ENCODE peak calls at places on chromosomes 2 and 18, in four cellular contexts. One of them, this sample, is unnamed.

GRCh38 chr2:101704046-101704466 is 6.5 kb downstream of the MAP4K4 start:
- DNase-seq in activated CD8-positive, alpha-beta memory T cell treated with anti-CD3 and anti-CD28 coated beads for 48 hours: no peak
- DNase-seq in GM04504: peak; percentile 78
- DNase-seq in lower lobe of right lung: no peak
- DNase-seq in this sample: peak; percentile 66

GRCh38 chr2:221999702-222000101 is 299.1 kb downstream of the PAX3 start:
- DNase-seq in GM04504: peak; percentile 11
- DNase-seq in lower lobe of right lung: no peak
- DNase-seq in activated CD8-positive, alpha-beta memory T cell treated with anti-CD3 and anti-CD28 coated beads for 48 hours: no peak
- DNase-seq in this sample: peak; percentile 67

GRCh38 chr2:69683170-69683971 is 39.8 kb upstream of the AAK1 start:
- DNase-seq in GM04504: peak; percentile 46
- DNase-seq in lower lobe of right lung: no peak
- DNase-seq in activated CD8-positive, alpha-beta memory T cell treated with anti-CD3 and anti-CD28 coated beads for 48 hours: no peak
- DNase-seq in this sample: peak; percentile 61

GRCh38 chr2:231115651-231116050 is 9.2 kb downstream of the HTR2B start:
- DNase-seq in activated CD8-positive, alpha-beta memory T cell treated with anti-CD3 and anti-CD28 coated beads for 48 hours: no peak
- DNase-seq in GM04504: no peak
- DNase-seq in lower lobe of right lung: no peak
- DNase-seq in this sample: no peak

GRCh38 chr2:173048901-173049661 is 26.6 kb upstream of the MAP3K20 start:
- DNase-seq in GM04504: peak; percentile 93
- DNase-seq in lower lobe of right lung: no peak
- DNase-seq in activated CD8-positive, alpha-beta memory T cell treated with anti-CD3 and anti-CD28 coated beads for 48 hours: peak; percentile 12
- DNase-seq in this sample: peak; percentile 90

GRCh38 chr2:8849322-8849721 is 11.9 kb upstream of the KIDINS220 start:
- DNase-seq in lower lobe of right lung: no peak
- DNase-seq in activated CD8-positive, alpha-beta memory T cell treated with anti-CD3 and anti-CD28 coated beads for 48 hours: no peak
- DNase-seq in GM04504: peak; percentile 35
- DNase-seq in this sample: peak; percentile 21

GRCh38 chr2:64586883-64587481 is 62.9 kb downstream of the AFTPH start:
- DNase-seq in activated CD8-positive, alpha-beta memory T cell treated with anti-CD3 and anti-CD28 coated beads for 48 hours: no peak
- DNase-seq in GM04504: peak; percentile 40
- DNase-seq in lower lobe of right lung: no peak
- DNase-seq in this sample: peak; percentile 11

GRCh38 chr2:47221039-47221438 is 65.9 kb upstream of the STPG4 start:
- DNase-seq in GM04504: no peak
- DNase-seq in activated CD8-positive, alpha-beta memory T cell treated with anti-CD3 and anti-CD28 coated beads for 48 hours: no peak
- DNase-seq in lower lobe of right lung: no peak
- DNase-seq in this sample: peak; percentile 54

GRCh38 chr2:240925576-240926515 is 19.7 kb downstream of the CROCC2 start:
- DNase-seq in GM04504: no peak
- DNase-seq in activated CD8-positive, alpha-beta memory T cell treated with anti-CD3 and anti-CD28 coated beads for 48 hours: no peak
- DNase-seq in lower lobe of right lung: peak; percentile 44
- DNase-seq in this sample: no peak

GRCh38 chr2:7819316-7819715 is 862.5 kb upstream of the ID2 start:
- DNase-seq in activated CD8-positive, alpha-beta memory T cell treated with anti-CD3 and anti-CD28 coated beads for 48 hours: no peak
- DNase-seq in GM04504: no peak
- DNase-seq in lower lobe of right lung: no peak
- DNase-seq in this sample: no peak

GRCh38 chr18:36567800-36568199 is 261.0 kb downstream of the TPGS2 start:
- DNase-seq in lower lobe of right lung: no peak
- DNase-seq in GM04504: no peak
- DNase-seq in activated CD8-positive, alpha-beta memory T cell treated with anti-CD3 and anti-CD28 coated beads for 48 hours: no peak
- DNase-seq in this sample: no peak

GRCh38 chr2:170815746-170816498 is 765 bp upstream of the GAD1 start:
- DNase-seq in lower lobe of right lung: peak; percentile 68
- DNase-seq in GM04504: no peak
- DNase-seq in activated CD8-positive, alpha-beta memory T cell treated with anti-CD3 and anti-CD28 coated beads for 48 hours: no peak
- DNase-seq in this sample: no peak

GRCh38 chr2:144389930-144390311 is 130.0 kb downstream of the ZEB2 start:
- DNase-seq in lower lobe of right lung: no peak
- DNase-seq in GM04504: no peak
- DNase-seq in activated CD8-positive, alpha-beta memory T cell treated with anti-CD3 and anti-CD28 coated beads for 48 hours: no peak
- DNase-seq in this sample: no peak

GRCh38 chr2:167293172-167293781 is 405.0 kb downstream of the XIRP2 start:
- DNase-seq in activated CD8-positive, alpha-beta memory T cell treated with anti-CD3 and anti-CD28 coated beads for 48 hours: no peak
- DNase-seq in GM04504: no peak
- DNase-seq in lower lobe of right lung: peak; percentile 44
- DNase-seq in this sample: no peak

GRCh38 chr2:234702731-234703225 is 205.9 kb upstream of the ARL4C start:
- DNase-seq in GM04504: no peak
- DNase-seq in activated CD8-positive, alpha-beta memory T cell treated with anti-CD3 and anti-CD28 coated beads for 48 hours: no peak
- DNase-seq in lower lobe of right lung: no peak
- DNase-seq in this sample: no peak

GRCh38 chr2:210363261-210363660 is 48.3 kb upstream of the MYL1 start:
- DNase-seq in activated CD8-positive, alpha-beta memory T cell treated with anti-CD3 and anti-CD28 coated beads for 48 hours: no peak
- DNase-seq in GM04504: no peak
- DNase-seq in lower lobe of right lung: no peak
- DNase-seq in this sample: no peak

GRCh38 chr2:171383141-171383540 is 50.6 kb downstream of the METTL8 start:
- DNase-seq in GM04504: no peak
- DNase-seq in lower lobe of right lung: no peak
- DNase-seq in activated CD8-positive, alpha-beta memory T cell treated with anti-CD3 and anti-CD28 coated beads for 48 hours: no peak
- DNase-seq in this sample: no peak

GRCh38 chr18:51193621-51194287 is 3.7 kb downstream of the MEX3C start:
- DNase-seq in GM04504: no peak
- DNase-seq in lower lobe of right lung: no peak
- DNase-seq in activated CD8-positive, alpha-beta memory T cell treated with anti-CD3 and anti-CD28 coated beads for 48 hours: no peak
- DNase-seq in this sample: no peak

GRCh38 chr18:12592597-12593127 is 65.2 kb downstream of the SPIRE1 start:
- DNase-seq in activated CD8-positive, alpha-beta memory T cell treated with anti-CD3 and anti-CD28 coated beads for 48 hours: no peak
- DNase-seq in GM04504: no peak
- DNase-seq in lower lobe of right lung: no peak
- DNase-seq in this sample: no peak

GRCh38 chr2:10647886-10648605 is 41.7 kb downstream of the NOL10 start:
- DNase-seq in activated CD8-positive, alpha-beta memory T cell treated with anti-CD3 and anti-CD28 coated beads for 48 hours: no peak
- DNase-seq in lower lobe of right lung: no peak
- DNase-seq in GM04504: no peak
- DNase-seq in this sample: no peak

GRCh38 chr2:129087133-129087813 is 768.6 kb upstream of the HS6ST1 start:
- DNase-seq in GM04504: no peak
- DNase-seq in activated CD8-positive, alpha-beta memory T cell treated with anti-CD3 and anti-CD28 coated beads for 48 hours: no peak
- DNase-seq in lower lobe of right lung: no peak
- DNase-seq in this sample: no peak

GRCh38 chr2:208097801-208098200 is 26.5 kb downstream of the CRYGD start:
- DNase-seq in GM04504: no peak
- DNase-seq in activated CD8-positive, alpha-beta memory T cell treated with anti-CD3 and anti-CD28 coated beads for 48 hours: no peak
- DNase-seq in lower lobe of right lung: no peak
- DNase-seq in this sample: no peak

GRCh38 chr2:59935005-59935404 is 618.4 kb downstream of the BCL11A start:
- DNase-seq in lower lobe of right lung: no peak
- DNase-seq in activated CD8-positive, alpha-beta memory T cell treated with anti-CD3 and anti-CD28 coated beads for 48 hours: no peak
- DNase-seq in GM04504: no peak
- DNase-seq in this sample: no peak

GRCh38 chr2:41475959-41476358 is 571.9 kb upstream of the PKDCC start:
- DNase-seq in lower lobe of right lung: no peak
- DNase-seq in GM04504: no peak
- DNase-seq in activated CD8-positive, alpha-beta memory T cell treated with anti-CD3 and anti-CD28 coated beads for 48 hours: no peak
- DNase-seq in this sample: no peak

GRCh38 chr18:8116346-8117007 is 492.8 kb upstream of the RAB12 start:
- DNase-seq in GM04504: no peak
- DNase-seq in activated CD8-positive, alpha-beta memory T cell treated with anti-CD3 and anti-CD28 coated beads for 48 hours: no peak
- DNase-seq in lower lobe of right lung: no peak
- DNase-seq in this sample: no peak

GRCh38 chr2:14492920-14493503 is 139.5 kb upstream of the LRATD1 start:
- DNase-seq in activated CD8-positive, alpha-beta memory T cell treated with anti-CD3 and anti-CD28 coated beads for 48 hours: no peak
- DNase-seq in lower lobe of right lung: no peak
- DNase-seq in GM04504: peak; percentile 77
- DNase-seq in this sample: peak; percentile 83

GRCh38 chr2:96505231-96505889 is at the start of gene NEURL3:
- DNase-seq in activated CD8-positive, alpha-beta memory T cell treated with anti-CD3 and anti-CD28 coated beads for 48 hours: no peak
- DNase-seq in GM04504: no peak
- DNase-seq in lower lobe of right lung: no peak
- DNase-seq in this sample: no peak

GRCh38 chr2:47198985-47199451 is 43.9 kb upstream of the STPG4 start:
- DNase-seq in GM04504: peak; percentile 97
- DNase-seq in activated CD8-positive, alpha-beta memory T cell treated with anti-CD3 and anti-CD28 coated beads for 48 hours: no peak
- DNase-seq in lower lobe of right lung: no peak
- DNase-seq in this sample: peak; percentile 99

GRCh38 chr2:161613161-161613560 is 11.1 kb upstream of the SLC4A10 start:
- DNase-seq in activated CD8-positive, alpha-beta memory T cell treated with anti-CD3 and anti-CD28 coated beads for 48 hours: no peak
- DNase-seq in GM04504: no peak
- DNase-seq in lower lobe of right lung: no peak
- DNase-seq in this sample: no peak

GRCh38 chr2:151051584-151052220 is 210.0 kb downstream of the RBM43 start:
- DNase-seq in GM04504: no peak
- DNase-seq in activated CD8-positive, alpha-beta memory T cell treated with anti-CD3 and anti-CD28 coated beads for 48 hours: no peak
- DNase-seq in lower lobe of right lung: no peak
- DNase-seq in this sample: no peak

GRCh38 chr2:234172066-234172465 is 121.6 kb downstream of the SPP2 start:
- DNase-seq in lower lobe of right lung: no peak
- DNase-seq in GM04504: no peak
- DNase-seq in activated CD8-positive, alpha-beta memory T cell treated with anti-CD3 and anti-CD28 coated beads for 48 hours: no peak
- DNase-seq in this sample: no peak

GRCh38 chr2:75606851-75607798 is 39.5 kb upstream of the MRPL19 start:
- DNase-seq in lower lobe of right lung: no peak
- DNase-seq in GM04504: peak; percentile 77
- DNase-seq in activated CD8-positive, alpha-beta memory T cell treated with anti-CD3 and anti-CD28 coated beads for 48 hours: no peak
- DNase-seq in this sample: no peak

GRCh38 chr18:62205824-62206223 is 18.8 kb downstream of the RELCH start:
- DNase-seq in activated CD8-positive, alpha-beta memory T cell treated with anti-CD3 and anti-CD28 coated beads for 48 hours: no peak
- DNase-seq in lower lobe of right lung: no peak
- DNase-seq in GM04504: no peak
- DNase-seq in this sample: no peak

GRCh38 chr2:96449637-96450036 is 55.5 kb downstream of the NEURL3 start:
- DNase-seq in lower lobe of right lung: no peak
- DNase-seq in activated CD8-positive, alpha-beta memory T cell treated with anti-CD3 and anti-CD28 coated beads for 48 hours: no peak
- DNase-seq in GM04504: no peak
- DNase-seq in this sample: no peak

GRCh38 chr2:128369126-128369555 is 50.5 kb upstream of the HS6ST1 start:
- DNase-seq in lower lobe of right lung: no peak
- DNase-seq in activated CD8-positive, alpha-beta memory T cell treated with anti-CD3 and anti-CD28 coated beads for 48 hours: no peak
- DNase-seq in GM04504: no peak
- DNase-seq in this sample: no peak

This sample was measured in AG04450.